ENCODE peak calls at places on chromosomes 5 and 9, in seven cellular contexts. Q, O, F, S, Y, D and B are unnamed samples.
A peak's percentile ranks its signal among the peaks of the same experiment; 100 is the strongest.

GRCh38 chr5:176784218-176785165 is 25.9 kb upstream of the UNC5A start:
- DNase-seq in Q (peak; percentile 88), O (no peak), F (peak; percentile 42), S (no peak), Y (no peak), D (peak; percentile 40), B (peak; percentile 39)

GRCh38 chr5:90940227-90940995 is 381.8 kb downstream of the ADGRV1 start:
- DNase-seq in Q (peak; percentile 53), O (peak; percentile 34), F (peak; percentile 23), S (no peak), Y (peak; percentile 61), D (no peak), B (no peak)

GRCh38 chr9:93894691-93895079 is 60.5 kb downstream of the BARX1 start:
- DNase-seq in Q (no peak), O (no peak), F (no peak), S (no peak), Y (no peak), D (peak; percentile 36), B (no peak)

GRCh38 chr9:26657958-26658357 is 234.6 kb downstream of the CAAP1 start:
- DNase-seq in Q (peak; percentile 61), O (no peak), F (no peak), S (no peak), Y (no peak), D (no peak), B (no peak)

GRCh38 chr9:9133526-9133925 is 1333.9 kb upstream of the DMAC1 start:
- DNase-seq in Q (no peak), O (no peak), F (no peak), S (no peak), Y (no peak), D (no peak), B (no peak)

GRCh38 chr5:53991942-53992341 is 318.4 kb downstream of the ARL15 start:
- DNase-seq in Q (no peak), O (no peak), F (no peak), S (no peak), Y (peak; percentile 11), D (no peak), B (no peak)

GRCh38 chr9:95316274-95316673 is 1.2 kb downstream of the FANCC start:
- DNase-seq in Q (no peak), O (no peak), F (no peak), S (no peak), Y (no peak), D (no peak), B (no peak)

GRCh38 chr5:82806513-82806912 is 270.7 kb downstream of the TMEM167A start:
- DNase-seq in Q (peak; percentile 20), O (no peak), F (no peak), S (no peak), Y (no peak), D (no peak), B (no peak)

GRCh38 chr5:139650031-139650688 is 2.0 kb downstream of the CXXC5 start:
- DNase-seq in Q (no peak), O (no peak), F (no peak), S (no peak), Y (no peak), D (peak; percentile 58), B (no peak)

GRCh38 chr9:114016629-114017423 is 61.3 kb downstream of the AMBP start:
- DNase-seq in Q (no peak), O (no peak), F (no peak), S (no peak), Y (no peak), D (peak; percentile 10), B (no peak)

GRCh38 chr5:2565147-2565546 is 186.3 kb downstream of the IRX2 start:
- DNase-seq in Q (no peak), O (no peak), F (no peak), S (no peak), Y (no peak), D (no peak), B (no peak)

GRCh38 chr5:2560435-2560834 is 191.0 kb downstream of the IRX2 start:
- DNase-seq in Q (no peak), O (no peak), F (no peak), S (no peak), Y (no peak), D (no peak), B (no peak)

GRCh38 chr5:2566280-2566679 is 185.2 kb downstream of the IRX2 start:
- DNase-seq in Q (peak; percentile 6), O (no peak), F (no peak), S (no peak), Y (no peak), D (no peak), B (no peak)

GRCh38 chr5:2563046-2563445 is 188.4 kb downstream of the IRX2 start:
- DNase-seq in Q (no peak), O (no peak), F (no peak), S (no peak), Y (no peak), D (no peak), B (no peak)

GRCh38 chr5:2562036-2562435 is 189.4 kb downstream of the IRX2 start:
- DNase-seq in Q (no peak), O (no peak), F (no peak), S (no peak), Y (no peak), D (no peak), B (no peak)
- H3K9me3 ChIP-seq in Q (no peaks in the 10 kb centered on the region), O (no peaks in the 10 kb centered on the region), F (no peaks in the 10 kb centered on the region), S (no peaks in the 10 kb centered on the region), Y (no peaks in the 10 kb centered on the region), D (peaks cover 5% of the 10 kb centered on the region), B (no peaks in the 10 kb centered on the region)

GRCh38 chr5:179123109-179123426 is 62.9 kb downstream of the ZNF354C start:
- DNase-seq in Q (no peak), O (no peak), F (no peak), S (no peak), Y (no peak), D (no peak), B (no peak)

GRCh38 chr5:179124853-179125788 is 64.9 kb downstream of the ZNF354C start:
- DNase-seq in Q (no peak), O (no peak), F (no peak), S (no peak), Y (no peak), D (no peak), B (peak; percentile 32)

GRCh38 chr5:179124329-179124852 is 64.2 kb downstream of the ZNF354C start:
- DNase-seq in Q (no peak), O (no peak), F (no peak), S (no peak), Y (no peak), D (no peak), B (no peak)

GRCh38 chr5:179122411-179123108 is 62.4 kb downstream of the ZNF354C start:
- DNase-seq in Q (no peak), O (no peak), F (no peak), S (no peak), Y (no peak), D (no peak), B (no peak)

GRCh38 chr5:179123491-179124328 is 63.5 kb downstream of the ZNF354C start:
- DNase-seq in Q (no peak), O (no peak), F (no peak), S (no peak), Y (no peak), D (no peak), B (peak; percentile 26)
- H3K9me3 ChIP-seq in Q (no peaks in the 10 kb centered on the region), O (no peaks in the 10 kb centered on the region), F (no peaks in the 10 kb centered on the region), S (no peaks in the 10 kb centered on the region), Y (no peaks in the 10 kb centered on the region), D (peaks cover 15% of the 10 kb centered on the region), B (no peaks in the 10 kb centered on the region)

GRCh38 chr9:101414839-101415238 is 16.2 kb downstream of the ZNF189 start:
- DNase-seq in Q (no peak), O (no peak), F (no peak), S (no peak), Y (no peak), D (no peak), B (no peak)

GRCh38 chr9:101403886-101404285 is 5.2 kb downstream of the ZNF189 start:
- DNase-seq in Q (no peak), O (no peak), F (no peak), S (no peak), Y (no peak), D (no peak), B (no peak)

GRCh38 chr9:101408374-101409078 is 9.9 kb downstream of the ZNF189 start:
- DNase-seq in Q (no peak), O (no peak), F (no peak), S (no peak), Y (no peak), D (no peak), B (no peak)

DNA sequence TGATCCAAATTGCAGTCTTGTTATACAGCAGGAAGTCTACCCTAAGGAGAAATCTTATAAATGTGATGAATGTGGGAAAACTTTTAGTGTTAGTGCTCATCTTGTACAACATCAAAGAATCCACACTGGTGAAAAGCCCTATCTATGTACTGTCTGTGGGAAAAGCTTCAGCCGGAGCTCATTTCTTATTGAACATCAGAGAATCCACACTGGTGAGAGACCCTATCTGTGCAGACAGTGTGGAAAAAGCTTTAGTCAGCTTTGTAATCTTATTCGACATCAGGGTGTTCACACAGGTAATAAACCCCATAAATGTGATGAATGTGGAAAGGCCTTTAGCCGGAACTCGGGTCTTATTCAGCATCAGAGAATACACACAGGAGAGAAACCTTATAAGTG is 10.4 kb downstream of the ZNF189 start:
- DNase-seq in Q (no peak), O (no peak), F (no peak), S (no peak), Y (no peak), D (no peak), B (no peak)
- H3K9me3 ChIP-seq in Q (peaks cover 22% of the 10 kb centered on the region), O (peaks cover 42% of the 10 kb centered on the region), F (peaks cover 70% of the 10 kb centered on the region), S (no peaks in the 10 kb centered on the region), Y (peaks cover 95% of the 10 kb centered on the region), D (peaks cover 83% of the 10 kb centered on the region), B (peaks cover 61% of the 10 kb centered on the region)

GRCh38 chr9:74100042-74100441 is 397.1 kb upstream of the RORB start:
- DNase-seq in Q (no peak), O (no peak), F (no peak), S (no peak), Y (no peak), D (no peak), B (no peak)
- H3K9me3 ChIP-seq in Q (no peaks in the 10 kb centered on the region), O (no peaks in the 10 kb centered on the region), F (no peaks in the 10 kb centered on the region), S (no peaks in the 10 kb centered on the region), Y (no peaks in the 10 kb centered on the region), D (no peaks in the 10 kb centered on the region), B (no peaks in the 10 kb centered on the region)

DNA sequence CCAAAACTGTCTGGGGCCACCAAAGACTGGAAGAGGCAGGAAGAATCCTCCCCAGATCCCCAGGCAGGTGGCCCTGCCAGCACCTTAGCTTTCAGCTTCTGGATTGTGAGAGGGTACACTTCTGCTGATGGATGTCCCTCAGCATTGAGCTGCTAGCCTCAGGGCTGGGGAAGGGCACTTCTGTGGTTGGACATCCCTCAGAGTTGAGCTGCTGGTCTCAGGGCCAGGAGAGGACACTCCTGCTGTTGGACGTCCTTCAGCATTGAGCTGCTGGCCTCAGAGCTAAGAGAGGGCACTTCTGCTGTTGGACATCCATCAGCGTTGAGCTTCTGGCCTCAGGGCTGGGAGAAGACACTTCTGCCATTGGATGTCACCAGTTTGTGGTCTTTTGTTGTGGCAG is 83.8 kb upstream of the FCN1 start:
- DNase-seq in Q (no peak), O (no peak), F (no peak), S (no peak), Y (no peak), D (peak; percentile 20), B (no peak)
- H3K9me3 ChIP-seq in Q (peaks cover 4% of the 10 kb centered on the region), O (no peaks in the 10 kb centered on the region), F (peaks cover 52% of the 10 kb centered on the region), S (no peaks in the 10 kb centered on the region), Y (peaks cover 23% of the 10 kb centered on the region), D (no peaks in the 10 kb centered on the region), B (no peaks in the 10 kb centered on the region)